ENCODE peak calls at places on chromosomes 4 and X, in ten cellular contexts. H is cardiac fibroblast, T is hepatocyte, A is GM23338, F is pancreas, X is A673, V is fibroblast of mammary gland, G is AG09309, D is left lung, R is psoas muscle. Z is an unnamed sample.

GRCh38 chr4:95625020-95625419 is 76.2 kb upstream of the UNC5C start:
- DNase-seq in T (no peak), F (no peak), H (no peak), A (no peak), D (no peak), V (no peak), R (no peak), G (no peak), X (no peak), Z (no peak)

GRCh38 chr4:139740121-139740520 is 74.5 kb downstream of the MGST2 start:
- DNase-seq in R (peak; percentile 57), D (no peak), V (no peak), H (no peak), F (no peak), A (no peak), G (no peak), X (no peak), T (no peak), Z (no peak)

GRCh38 chrX:7061429-7061828 is 86.1 kb upstream of the STS start:
- DNase-seq in X (no peak), R (no peak), G (no peak), F (no peak), H (no peak), A (no peak), D (no peak), V (no peak), T (no peak), Z (no peak)

GRCh38 chr4:112944006-112944405 is 105.4 kb upstream of the ANK2 start:
- DNase-seq in G (no peak), V (no peak), D (no peak), X (no peak), T (no peak), R (no peak), A (no peak), F (no peak), H (no peak), Z (no peak)

GRCh38 chr4:41214158-41215146 is at the start of gene APBB2:
- DNase-seq in G (peak; percentile 84), A (peak; percentile 99), F (peak; percentile 95), R (peak; percentile 94), H (peak; percentile 97), T (peak; percentile 98), D (peak; percentile 94), V (peak; percentile 95), X (peak; percentile 98), Z (peak; percentile 97)

GRCh38 chrX:34341258-34341657 is 209.1 kb upstream of the FAM47A start:
- DNase-seq in V (no peak), R (no peak), D (no peak), X (peak; percentile 16), G (no peak), A (peak; percentile 24), H (peak; percentile 8), T (peak; percentile 7), F (no peak), Z (peak; percentile 5)

GRCh38 chr4:25862411-25863346 is at the start of gene SEL1L3:
- DNase-seq in R (peak; percentile 33), A (peak; percentile 89), X (peak; percentile 57), H (no peak), D (peak; percentile 68), F (peak; percentile 76), T (peak; percentile 82), V (no peak), G (no peak), Z (peak; percentile 62)

GRCh38 chr4:163400911-163401310 is 57.2 kb downstream of the NPY5R start:
- DNase-seq in T (no peak), D (no peak), V (no peak), X (no peak), F (no peak), H (no peak), G (no peak), R (no peak), A (no peak), Z (no peak)

GRCh38 chr4:127870688-127871087 is 10.0 kb upstream of the PLK4 start:
- DNase-seq in F (no peak), R (no peak), V (peak; percentile 82), H (peak; percentile 64), D (peak; percentile 64), T (no peak), X (no peak), G (peak; percentile 71), A (no peak), Z (no peak)

GRCh38 chr4:150115851-150116250 is 37.6 kb downstream of the DCLK2 start:
- DNase-seq in G (no peak), V (no peak), D (no peak), T (no peak), A (no peak), X (no peak), H (no peak), F (no peak), R (no peak), Z (no peak)

GRCh38 chr4:103754844-103755243 is 35.1 kb upstream of the TACR3 start:
- DNase-seq in A (no peak), F (peak; percentile 65), V (peak; percentile 21), D (no peak), G (no peak), T (peak; percentile 5), X (peak; percentile 17), H (peak; percentile 0), R (no peak), Z (peak; percentile 17)

GRCh38 chr4:8601556-8601955 is 9.0 kb downstream of the CPZ start:
- DNase-seq in H (no peak), F (no peak), T (no peak), D (no peak), X (no peak), V (no peak), A (no peak), R (no peak), G (no peak), Z (no peak)

GRCh38 chr4:162681212-162681611 is 485.5 kb downstream of the NAF1 start:
- DNase-seq in R (no peak), A (no peak), T (no peak), F (no peak), V (no peak), D (no peak), H (no peak), X (no peak), G (no peak), Z (no peak)

GRCh38 chr4:184845367-184846011 is 19.7 kb upstream of the ACSL1 start:
- DNase-seq in V (peak; percentile 51), D (no peak), F (no peak), H (peak; percentile 61), T (peak; percentile 39), X (peak; percentile 33), G (peak; percentile 71), R (no peak), A (no peak), Z (no peak)

GRCh38 chr4:152479428-152480026 is 56.4 kb downstream of the FBXW7 start:
- DNase-seq in X (no peak), F (no peak), H (peak; percentile 89), G (no peak), A (no peak), R (no peak), T (no peak), V (peak; percentile 66), D (no peak), Z (no peak)

GRCh38 chr4:7037425-7037824 is 5.7 kb upstream of the TADA2B start:
- DNase-seq in H (no peak), A (peak; percentile 30), D (no peak), X (no peak), F (no peak), T (no peak), G (no peak), R (no peak), V (no peak), Z (no peak)
- TF ChIP-seq CTCF in H (no peak), A (peak; percentile 24), D (no peak), X (peak; percentile 18), F (no peak), T (no peak), G (no peak), R (no peak), V (peak; percentile 4), Z (no peak)

GRCh38 chr4:56465599-56466295 is 1.7 kb upstream of the SRP72 start:
- DNase-seq in H (peak; percentile 48), F (no peak), G (no peak), R (no peak), D (no peak), T (no peak), V (peak; percentile 45), X (no peak), A (peak; percentile 11), Z (no peak)
- H3K4me3 ChIP-seq in H (peak overlapping the region; percentile 82), F (no peak overlapping the region), G (peak overlapping the region; percentile 90), R (peak overlapping the region; percentile 75), D (peak overlapping the region; percentile 97), T (peak overlapping the region; percentile 65), V (peak overlapping the region; percentile 80), X (peak overlapping the region; percentile 82), A (peak overlapping the region; percentile 97), Z (peak overlapping the region; percentile 99)

DNA sequence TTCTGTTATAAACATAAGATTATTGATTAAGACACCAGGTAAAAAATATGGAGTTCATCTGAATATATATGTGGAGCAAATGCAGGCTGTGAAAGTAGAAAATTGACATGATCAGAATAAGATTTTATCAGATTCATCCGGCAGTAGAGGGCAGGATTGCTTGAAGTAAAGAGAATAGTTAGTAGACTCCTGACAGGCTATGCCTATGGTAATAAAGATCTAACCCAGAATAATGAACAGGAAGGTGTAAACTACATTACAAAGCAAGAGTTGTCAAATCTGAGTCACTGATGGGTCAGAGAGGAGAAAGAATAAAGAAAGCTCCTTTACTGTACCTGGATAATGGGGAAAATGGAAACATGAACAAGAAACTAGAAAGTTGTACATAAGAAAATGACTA is 20.8 kb upstream of the TMEM184C start:
- DNase-seq in G (no peak), A (no peak), D (no peak), H (no peak), T (no peak), R (no peak), V (peak; percentile 23), X (peak; percentile 55), F (no peak), Z (no peak)
- TF ChIP-seq CTCF in G (no peak), A (peak; percentile 29), D (no peak), H (no peak), T (peak; percentile 26), R (no peak), V (peak; percentile 5), X (peak; percentile 47), F (no peak), Z (no peak)

GRCh38 chr4:84957509-84958420 is 8.7 kb downstream of the WDFY3 start:
- DNase-seq in F (no peak), A (no peak), X (no peak), G (no peak), T (no peak), R (no peak), V (no peak), H (no peak), D (no peak), Z (no peak)

GRCh38 chr4:84952776-84953175 is 13.7 kb downstream of the WDFY3 start:
- DNase-seq in H (no peak), R (no peak), D (no peak), X (no peak), A (no peak), G (no peak), V (no peak), T (no peak), F (no peak), Z (no peak)

GRCh38 chr4:84956014-84956413 is 10.5 kb downstream of the WDFY3 start:
- DNase-seq in R (no peak), D (no peak), H (no peak), F (no peak), T (no peak), A (no peak), X (no peak), G (no peak), V (no peak), Z (peak; percentile 18)

GRCh38 chr4:84952004-84952403 is 14.5 kb downstream of the WDFY3 start:
- DNase-seq in V (peak; percentile 75), X (no peak), T (peak; percentile 32), R (no peak), H (peak; percentile 85), G (peak; percentile 39), F (no peak), D (no peak), A (no peak), Z (no peak)

GRCh38 chr4:84955168-84955567 is 11.3 kb downstream of the WDFY3 start:
- DNase-seq in F (no peak), H (no peak), G (no peak), T (no peak), A (no peak), V (no peak), X (no peak), D (no peak), R (no peak), Z (no peak)
- H3K4me3 ChIP-seq in F (no peak overlapping the region), H (no peak overlapping the region), G (no peak overlapping the region), T (no peak overlapping the region), A (peak overlapping the region; percentile 40), V (no peak overlapping the region), X (no peak overlapping the region), D (no peak overlapping the region), R (no peak overlapping the region), Z (no peak overlapping the region)

Z was measured in NB4.